ENCODE peak calls at places on chromosome 1, in six cellular contexts. One of them, this sample, is unnamed.

GRCh38 chr1:234874291-234875288 is 254.0 kb downstream of the TOMM20 start:
- DNase-seq in IMR-90: no peak
- DNase-seq in neuronal stem cell: no peak
- DNase-seq in mesendoderm: no peak
- DNase-seq in mesenchymal stem cell: no peak
- DNase-seq in H1: no peak
- DNase-seq in this sample: no peak

GRCh38 chr1:171803056-171803455 is 21.6 kb downstream of the METTL13 start:
- DNase-seq in IMR-90: peak; percentile 71
- DNase-seq in neuronal stem cell: no peak
- DNase-seq in mesendoderm: no peak
- DNase-seq in mesenchymal stem cell: no peak
- DNase-seq in H1: no peak
- DNase-seq in this sample: no peak

GRCh38 chr1:24351918-24352637 is 32.9 kb downstream of the GRHL3 start:
- DNase-seq in IMR-90: peak; percentile 73
- DNase-seq in neuronal stem cell: no peak
- DNase-seq in mesendoderm: no peak
- DNase-seq in mesenchymal stem cell: peak; percentile 61
- DNase-seq in H1: no peak
- DNase-seq in this sample: no peak

GRCh38 chr1:8423134-8423701 is 105.3 kb downstream of the SLC45A1 start:
- DNase-seq in IMR-90: no peak
- DNase-seq in neuronal stem cell: no peak
- DNase-seq in mesendoderm: peak; percentile 49
- DNase-seq in mesenchymal stem cell: peak; percentile 53
- DNase-seq in H1: no peak
- DNase-seq in this sample: no peak

GRCh38 chr1:235366286-235366685 is 941 bp upstream of the TBCE start:
- DNase-seq in IMR-90: no peak
- DNase-seq in neuronal stem cell: no peak
- DNase-seq in mesendoderm: peak; percentile 21
- DNase-seq in mesenchymal stem cell: no peak
- DNase-seq in H1: no peak
- DNase-seq in this sample: no peak

GRCh38 chr1:197915217-197915616 is 2.0 kb upstream of the LHX9 start:
- DNase-seq in IMR-90: no peak
- DNase-seq in neuronal stem cell: peak; percentile 26
- DNase-seq in mesendoderm: no peak
- DNase-seq in mesenchymal stem cell: no peak
- DNase-seq in H1: no peak
- DNase-seq in this sample: no peak

GRCh38 chr1:225915538-225915991 is 8.5 kb downstream of the PYCR2 start:
- DNase-seq in IMR-90: no peak
- DNase-seq in neuronal stem cell: no peak
- DNase-seq in mesendoderm: no peak
- DNase-seq in mesenchymal stem cell: no peak
- DNase-seq in H1: no peak
- DNase-seq in this sample: no peak

GRCh38 chr1:109904105-109904817 is 6.4 kb upstream of the CSF1 start:
- DNase-seq in IMR-90: no peak
- DNase-seq in neuronal stem cell: no peak
- DNase-seq in mesendoderm: no peak
- DNase-seq in mesenchymal stem cell: no peak
- DNase-seq in H1: no peak
- DNase-seq in this sample: no peak

GRCh38 chr1:4422496-4423289 is 231.7 kb upstream of the AJAP1 start:
- DNase-seq in IMR-90: no peak
- DNase-seq in neuronal stem cell: no peak
- DNase-seq in mesendoderm: peak; percentile 65
- DNase-seq in mesenchymal stem cell: no peak
- DNase-seq in H1: no peak
- DNase-seq in this sample: no peak

GRCh38 chr1:35539073-35539823 is 18.0 kb downstream of the KIAA0319L start:
- DNase-seq in IMR-90: no peak
- DNase-seq in neuronal stem cell: peak; percentile 32
- DNase-seq in mesendoderm: no peak
- DNase-seq in mesenchymal stem cell: no peak
- DNase-seq in H1: no peak
- DNase-seq in this sample: peak; percentile 46

GRCh38 chr1:178530037-178530402 is 17.1 kb downstream of the TEX35 start:
- DNase-seq in IMR-90: peak; percentile 86
- DNase-seq in neuronal stem cell: no peak
- DNase-seq in mesendoderm: peak; percentile 78
- DNase-seq in mesenchymal stem cell: peak; percentile 57
- DNase-seq in H1: no peak
- DNase-seq in this sample: peak; percentile 64

GRCh38 chr1:14476170-14476955 is 122.1 kb upstream of the KAZN start:
- DNase-seq in IMR-90: peak; percentile 6
- DNase-seq in neuronal stem cell: no peak
- DNase-seq in mesendoderm: peak; percentile 6
- DNase-seq in mesenchymal stem cell: no peak
- DNase-seq in H1: no peak
- DNase-seq in this sample: no peak

GRCh38 chr1:11700655-11701467 is 9.4 kb downstream of the DRAXIN start:
- DNase-seq in IMR-90: no peak
- DNase-seq in neuronal stem cell: no peak
- DNase-seq in mesendoderm: no peak
- DNase-seq in mesenchymal stem cell: no peak
- DNase-seq in H1: no peak
- DNase-seq in this sample: no peak

GRCh38 chr1:46043491-46044017 is 88.9 kb downstream of the PIK3R3 start:
- DNase-seq in IMR-90: no peak
- DNase-seq in neuronal stem cell: no peak
- DNase-seq in mesendoderm: peak; percentile 48
- DNase-seq in mesenchymal stem cell: no peak
- DNase-seq in H1: peak; percentile 41
- DNase-seq in this sample: peak; percentile 5

GRCh38 chr1:19512545-19512944 is 27.2 kb upstream of the CAPZB start:
- DNase-seq in IMR-90: peak; percentile 74
- DNase-seq in neuronal stem cell: no peak
- DNase-seq in mesendoderm: peak; percentile 69
- DNase-seq in mesenchymal stem cell: no peak
- DNase-seq in H1: no peak
- DNase-seq in this sample: no peak

GRCh38 chr1:7326366-7326765 is 444.7 kb upstream of the VAMP3 start:
- DNase-seq in IMR-90: no peak
- DNase-seq in neuronal stem cell: no peak
- DNase-seq in mesendoderm: no peak
- DNase-seq in mesenchymal stem cell: no peak
- DNase-seq in H1: no peak
- DNase-seq in this sample: peak; percentile 87

GRCh38 chr1:225364439-225364838 is 63.4 kb downstream of the LBR start:
- DNase-seq in IMR-90: no peak
- DNase-seq in neuronal stem cell: no peak
- DNase-seq in mesendoderm: no peak
- DNase-seq in mesenchymal stem cell: no peak
- DNase-seq in H1: no peak
- DNase-seq in this sample: no peak

GRCh38 chr1:10507111-10507879 is 32.5 kb downstream of the PEX14 start:
- DNase-seq in IMR-90: peak; percentile 83
- DNase-seq in neuronal stem cell: no peak
- DNase-seq in mesendoderm: peak; percentile 83
- DNase-seq in mesenchymal stem cell: peak; percentile 87
- DNase-seq in H1: no peak
- DNase-seq in this sample: peak; percentile 84

GRCh38 chr1:23836037-23836436 is 10.8 kb upstream of the HMGCL start:
- DNase-seq in IMR-90: no peak
- DNase-seq in neuronal stem cell: no peak
- DNase-seq in mesendoderm: no peak
- DNase-seq in mesenchymal stem cell: no peak
- DNase-seq in H1: no peak
- DNase-seq in this sample: no peak

GRCh38 chr1:51329443-51330325 is 678 bp downstream of the TTC39A start:
- DNase-seq in IMR-90: no peak
- DNase-seq in neuronal stem cell: no peak
- DNase-seq in mesendoderm: no peak
- DNase-seq in mesenchymal stem cell: no peak
- DNase-seq in H1: no peak
- DNase-seq in this sample: no peak

GRCh38 chr1:111366256-111366655 is 61.3 kb downstream of the OVGP1 start:
- DNase-seq in IMR-90: peak; percentile 50
- DNase-seq in neuronal stem cell: no peak
- DNase-seq in mesendoderm: peak; percentile 54
- DNase-seq in mesenchymal stem cell: peak; percentile 40
- DNase-seq in H1: no peak
- DNase-seq in this sample: no peak
- H2BK120ac ChIP-seq in IMR-90: no peak overlapping the region
- H2BK120ac ChIP-seq in neuronal stem cell: no peak overlapping the region
- H2BK120ac ChIP-seq in mesendoderm: peak overlapping the region; percentile 46
- H2BK120ac ChIP-seq in mesenchymal stem cell: no peak overlapping the region
- H2BK120ac ChIP-seq in H1: peak overlapping the region; percentile 56
- H2BK120ac ChIP-seq in this sample: no peak overlapping the region

GRCh38 chr1:92834617-92835016 is 2.8 kb downstream of the RPL5 start:
- DNase-seq in IMR-90: no peak
- DNase-seq in neuronal stem cell: no peak
- DNase-seq in mesendoderm: no peak
- DNase-seq in mesenchymal stem cell: no peak
- DNase-seq in H1: no peak
- DNase-seq in this sample: no peak

GRCh38 chr1:92833840-92834239 is 2.0 kb downstream of the RPL5 start:
- DNase-seq in IMR-90: no peak
- DNase-seq in neuronal stem cell: no peak
- DNase-seq in mesendoderm: no peak
- DNase-seq in mesenchymal stem cell: no peak
- DNase-seq in H1: no peak
- DNase-seq in this sample: no peak

GRCh38 chr1:92831368-92831761 is 475 bp upstream of the RPL5 start:
- DNase-seq in IMR-90: no peak
- DNase-seq in neuronal stem cell: no peak
- DNase-seq in mesendoderm: peak; percentile 27
- DNase-seq in mesenchymal stem cell: peak; percentile 30
- DNase-seq in H1: no peak
- DNase-seq in this sample: no peak

GRCh38 chr1:92832537-92833160 is 809 bp downstream of the RPL5 start:
- DNase-seq in IMR-90: no peak
- DNase-seq in neuronal stem cell: no peak
- DNase-seq in mesendoderm: no peak
- DNase-seq in mesenchymal stem cell: no peak
- DNase-seq in H1: no peak
- DNase-seq in this sample: peak; percentile 12

GRCh38 chr1:92831762-92832536 is at the start of gene RPL5:
- DNase-seq in IMR-90: peak; percentile 97
- DNase-seq in neuronal stem cell: peak; percentile 96
- DNase-seq in mesendoderm: peak; percentile 98
- DNase-seq in mesenchymal stem cell: peak; percentile 98
- DNase-seq in H1: peak; percentile 95
- DNase-seq in this sample: peak; percentile 100
- H3K23ac ChIP-seq in IMR-90: peak within 1 kb of the TSS; percentile 95
- H3K23ac ChIP-seq in neuronal stem cell: peak within 1 kb of the TSS; percentile 100
- H3K23ac ChIP-seq in mesendoderm: peak within 1 kb of the TSS; percentile 90
- H3K23ac ChIP-seq in mesenchymal stem cell: no peak within 1 kb of the TSS
- H3K23ac ChIP-seq in H1: no peak within 1 kb of the TSS
- H3K23ac ChIP-seq in this sample: peak within 1 kb of the TSS; percentile 1

DNA sequence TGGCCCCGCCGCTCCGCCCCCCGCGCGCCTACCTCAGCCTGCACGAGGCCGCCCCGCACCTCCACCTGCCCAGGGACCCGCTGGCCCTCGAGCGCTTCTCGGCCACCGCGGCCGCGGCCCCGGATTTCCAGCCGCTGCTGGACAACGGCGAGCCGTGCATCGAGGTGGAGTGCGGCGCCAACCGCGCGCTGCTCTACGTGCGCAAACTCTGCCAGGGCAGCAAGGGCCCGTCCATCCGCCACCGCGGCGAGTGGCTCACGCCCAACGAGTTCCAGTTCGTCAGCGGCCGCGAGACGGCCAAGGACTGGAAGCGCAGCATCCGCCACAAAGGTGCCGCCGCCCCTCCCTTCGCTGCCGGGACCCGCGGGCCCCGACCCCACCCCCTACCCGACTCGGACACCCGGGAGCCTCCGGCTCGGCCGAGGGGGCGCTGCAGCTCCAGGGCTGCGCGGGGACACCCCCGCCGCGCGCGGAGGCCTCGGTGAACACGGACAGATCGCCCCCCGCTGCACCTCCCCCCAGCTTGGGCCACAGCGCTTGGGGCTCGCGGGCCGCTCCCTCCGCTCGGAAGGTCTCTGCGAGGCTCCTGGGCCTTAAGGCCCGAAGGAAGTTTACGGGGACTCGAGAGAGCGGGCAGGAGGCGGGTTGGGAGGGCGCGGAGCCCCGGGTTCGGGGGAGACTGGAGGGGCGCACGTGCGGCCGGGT is 1.0 kb downstream of the SAMD11 start:
- DNase-seq in IMR-90: peak; percentile 36
- DNase-seq in neuronal stem cell: no peak
- DNase-seq in mesendoderm: peak; percentile 75
- DNase-seq in mesenchymal stem cell: peak; percentile 48
- DNase-seq in H1: no peak
- DNase-seq in this sample: no peak
- H3K4me3 ChIP-seq in IMR-90: peak overlapping the region; percentile 59
- H3K4me3 ChIP-seq in neuronal stem cell: peak overlapping the region; percentile 75
- H3K4me3 ChIP-seq in mesendoderm: peak overlapping the region; percentile 40
- H3K4me3 ChIP-seq in mesenchymal stem cell: peak overlapping the region; percentile 55
- H3K4me3 ChIP-seq in H1: peak overlapping the region; percentile 11
- H3K4me3 ChIP-seq in this sample: peak overlapping the region; percentile 82

GRCh38 chr1:113042336-113043143 is 30.5 kb upstream of the LRIG2 start:
- DNase-seq in IMR-90: peak; percentile 78
- DNase-seq in neuronal stem cell: peak; percentile 88
- DNase-seq in mesendoderm: peak; percentile 99
- DNase-seq in mesenchymal stem cell: peak; percentile 81
- DNase-seq in H1: peak; percentile 96
- DNase-seq in this sample: peak; percentile 88

GRCh38 chr1:113053344-113054138 is 19.5 kb upstream of the LRIG2 start:
- DNase-seq in IMR-90: no peak
- DNase-seq in neuronal stem cell: no peak
- DNase-seq in mesendoderm: no peak
- DNase-seq in mesenchymal stem cell: no peak
- DNase-seq in H1: no peak
- DNase-seq in this sample: no peak

GRCh38 chr1:113046569-113046968 is 26.4 kb upstream of the LRIG2 start:
- DNase-seq in IMR-90: no peak
- DNase-seq in neuronal stem cell: no peak
- DNase-seq in mesendoderm: no peak
- DNase-seq in mesenchymal stem cell: no peak
- DNase-seq in H1: no peak
- DNase-seq in this sample: no peak

GRCh38 chr1:113048064-113048463 is 24.9 kb upstream of the LRIG2 start:
- DNase-seq in IMR-90: no peak
- DNase-seq in neuronal stem cell: no peak
- DNase-seq in mesendoderm: no peak
- DNase-seq in mesenchymal stem cell: no peak
- DNase-seq in H1: no peak
- DNase-seq in this sample: no peak
- H2BK120ac ChIP-seq in IMR-90: no peak overlapping the region
- H2BK120ac ChIP-seq in neuronal stem cell: no peak overlapping the region
- H2BK120ac ChIP-seq in mesendoderm: no peak overlapping the region
- H2BK120ac ChIP-seq in mesenchymal stem cell: no peak overlapping the region
- H2BK120ac ChIP-seq in H1: no peak overlapping the region
- H2BK120ac ChIP-seq in this sample: no peak overlapping the region

GRCh38 chr1:158329300-158329699 is 2.0 kb downstream of the CD1B start:
- DNase-seq in IMR-90: no peak
- DNase-seq in neuronal stem cell: no peak
- DNase-seq in mesendoderm: no peak
- DNase-seq in mesenchymal stem cell: no peak
- DNase-seq in H1: no peak
- DNase-seq in this sample: no peak
- H3K23ac ChIP-seq in IMR-90: no peak overlapping the region
- H3K23ac ChIP-seq in neuronal stem cell: no peak overlapping the region
- H3K23ac ChIP-seq in mesendoderm: no peak overlapping the region
- H3K23ac ChIP-seq in mesenchymal stem cell: no peak overlapping the region
- H3K23ac ChIP-seq in H1: no peak overlapping the region
- H3K23ac ChIP-seq in this sample: no peak overlapping the region

This sample was measured in trophoblast cell.